ENCODE peak calls at places on chromosomes 13 and 19, in nine cellular contexts. One of them, this sample, is unnamed. For H3K4me1, the result is how much of the 10 kb centered on the place peaks cover.

GRCh38 chr19:35247526-35248309 is 1.1 kb upstream of the LSR start:
- DNase-seq in HCT116: peak
- DNase-seq in neural progenitor cell: peak
- DNase-seq in PC-3: peak
- DNase-seq in hepatocyte: peak
- DNase-seq in OCI-LY7: peak
- DNase-seq in MM.1S: peak
- DNase-seq in GM23338: peak
- DNase-seq in SK-N-SH: no peak
- DNase-seq in this sample: no peak

GRCh38 chr13:19567820-19568534 is 6.6 kb upstream of the TPTE2 start:
- DNase-seq in HCT116: no peak
- DNase-seq in neural progenitor cell: no peak
- DNase-seq in PC-3: no peak
- DNase-seq in hepatocyte: no peak
- DNase-seq in OCI-LY7: no peak
- DNase-seq in MM.1S: peak
- DNase-seq in GM23338: no peak
- DNase-seq in SK-N-SH: no peak
- DNase-seq in this sample: no peak

GRCh38 chr19:28358604-28359003 is 854.3 kb downstream of the UQCRFS1 start:
- DNase-seq in HCT116: no peak
- DNase-seq in neural progenitor cell: peak
- DNase-seq in PC-3: no peak
- DNase-seq in hepatocyte: no peak
- DNase-seq in OCI-LY7: no peak
- DNase-seq in MM.1S: no peak
- DNase-seq in GM23338: peak
- DNase-seq in SK-N-SH: no peak
- DNase-seq in this sample: no peak

GRCh38 chr13:39776439-39776838 is 121.0 kb downstream of the COG6 start:
- DNase-seq in HCT116: no peak
- DNase-seq in neural progenitor cell: no peak
- DNase-seq in PC-3: peak
- DNase-seq in hepatocyte: no peak
- DNase-seq in OCI-LY7: no peak
- DNase-seq in MM.1S: no peak
- DNase-seq in GM23338: no peak
- DNase-seq in SK-N-SH: no peak
- DNase-seq in this sample: peak

GRCh38 chr19:38266981-38267597 is 2.7 kb downstream of the SPINT2 start:
- DNase-seq in HCT116: peak
- DNase-seq in neural progenitor cell: no peak
- DNase-seq in PC-3: peak
- DNase-seq in hepatocyte: peak
- DNase-seq in OCI-LY7: no peak
- DNase-seq in MM.1S: no peak
- DNase-seq in GM23338: no peak
- DNase-seq in SK-N-SH: no peak
- DNase-seq in this sample: peak

GRCh38 chr19:18165794-18166544 is 7.6 kb upstream of the IFI30 start:
- DNase-seq in HCT116: no peak
- DNase-seq in neural progenitor cell: no peak
- DNase-seq in PC-3: no peak
- DNase-seq in hepatocyte: no peak
- DNase-seq in OCI-LY7: no peak
- DNase-seq in MM.1S: no peak
- DNase-seq in GM23338: no peak
- DNase-seq in SK-N-SH: peak
- DNase-seq in this sample: no peak

GRCh38 chr19:48680436-48681126 is 7.8 kb upstream of the NTN5 start:
- DNase-seq in HCT116: no peak
- DNase-seq in neural progenitor cell: no peak
- DNase-seq in PC-3: no peak
- DNase-seq in hepatocyte: no peak
- DNase-seq in OCI-LY7: no peak
- DNase-seq in MM.1S: no peak
- DNase-seq in GM23338: no peak
- DNase-seq in SK-N-SH: no peak
- DNase-seq in this sample: no peak

GRCh38 chr13:21436582-21436981 is 22.5 kb downstream of the ZDHHC20 start:
- DNase-seq in HCT116: no peak
- DNase-seq in neural progenitor cell: no peak
- DNase-seq in PC-3: no peak
- DNase-seq in hepatocyte: no peak
- DNase-seq in OCI-LY7: no peak
- DNase-seq in MM.1S: no peak
- DNase-seq in GM23338: no peak
- DNase-seq in SK-N-SH: no peak
- DNase-seq in this sample: no peak

GRCh38 chr19:35170359-35171061 is 16.0 kb downstream of the FXYD5 start:
- DNase-seq in HCT116: no peak
- DNase-seq in neural progenitor cell: no peak
- DNase-seq in PC-3: no peak
- DNase-seq in hepatocyte: no peak
- DNase-seq in OCI-LY7: no peak
- DNase-seq in MM.1S: no peak
- DNase-seq in GM23338: no peak
- DNase-seq in SK-N-SH: no peak
- DNase-seq in this sample: no peak

GRCh38 chr13:38463047-38463446 is 113.4 kb downstream of the UFM1 start:
- DNase-seq in HCT116: no peak
- DNase-seq in neural progenitor cell: no peak
- DNase-seq in PC-3: no peak
- DNase-seq in hepatocyte: no peak
- DNase-seq in OCI-LY7: no peak
- DNase-seq in MM.1S: no peak
- DNase-seq in GM23338: no peak
- DNase-seq in SK-N-SH: no peak
- DNase-seq in this sample: no peak

GRCh38 chr19:7998081-7998480 is 7.4 kb downstream of the ELAVL1 start:
- DNase-seq in HCT116: no peak
- DNase-seq in neural progenitor cell: no peak
- DNase-seq in PC-3: no peak
- DNase-seq in hepatocyte: no peak
- DNase-seq in OCI-LY7: no peak
- DNase-seq in MM.1S: no peak
- DNase-seq in GM23338: no peak
- DNase-seq in SK-N-SH: no peak
- DNase-seq in this sample: peak

GRCh38 chr19:3721131-3721899 is 13.1 kb downstream of the TJP3 start:
- DNase-seq in HCT116: peak
- DNase-seq in neural progenitor cell: peak
- DNase-seq in PC-3: peak
- DNase-seq in hepatocyte: peak
- DNase-seq in OCI-LY7: peak
- DNase-seq in MM.1S: peak
- DNase-seq in GM23338: peak
- DNase-seq in SK-N-SH: peak
- DNase-seq in this sample: peak

GRCh38 chr13:33340631-33341030 is 55.1 kb upstream of the STARD13 start:
- DNase-seq in HCT116: no peak
- DNase-seq in neural progenitor cell: no peak
- DNase-seq in PC-3: no peak
- DNase-seq in hepatocyte: no peak
- DNase-seq in OCI-LY7: no peak
- DNase-seq in MM.1S: no peak
- DNase-seq in GM23338: no peak
- DNase-seq in SK-N-SH: no peak
- DNase-seq in this sample: peak

GRCh38 chr19:19528721-19529490 is at the start of gene YJEFN3:
- DNase-seq in HCT116: no peak
- DNase-seq in neural progenitor cell: peak
- DNase-seq in PC-3: no peak
- DNase-seq in hepatocyte: no peak
- DNase-seq in OCI-LY7: no peak
- DNase-seq in MM.1S: no peak
- DNase-seq in GM23338: peak
- DNase-seq in SK-N-SH: peak
- DNase-seq in this sample: peak

GRCh38 chr19:35780717-35781116 is 5.4 kb downstream of the ARHGAP33 start:
- DNase-seq in HCT116: no peak
- DNase-seq in neural progenitor cell: no peak
- DNase-seq in PC-3: no peak
- DNase-seq in hepatocyte: no peak
- DNase-seq in OCI-LY7: no peak
- DNase-seq in MM.1S: no peak
- DNase-seq in GM23338: no peak
- DNase-seq in SK-N-SH: no peak
- DNase-seq in this sample: no peak

GRCh38 chr13:93723316-93723715 is 496.7 kb downstream of the GPC6 start:
- DNase-seq in HCT116: no peak
- DNase-seq in neural progenitor cell: no peak
- DNase-seq in PC-3: peak
- DNase-seq in hepatocyte: no peak
- DNase-seq in OCI-LY7: no peak
- DNase-seq in MM.1S: no peak
- DNase-seq in GM23338: no peak
- DNase-seq in SK-N-SH: no peak
- DNase-seq in this sample: peak

GRCh38 chr19:18091217-18091608 is 4.5 kb upstream of the IL12RB1 start:
- DNase-seq in HCT116: no peak
- DNase-seq in neural progenitor cell: no peak
- DNase-seq in PC-3: no peak
- DNase-seq in hepatocyte: no peak
- DNase-seq in OCI-LY7: peak
- DNase-seq in MM.1S: no peak
- DNase-seq in GM23338: no peak
- DNase-seq in SK-N-SH: no peak
- DNase-seq in this sample: no peak

GRCh38 chr13:113405481-113406300 is 41.8 kb upstream of the GRTP1 start:
- DNase-seq in HCT116: no peak
- DNase-seq in neural progenitor cell: no peak
- DNase-seq in PC-3: no peak
- DNase-seq in hepatocyte: no peak
- DNase-seq in OCI-LY7: no peak
- DNase-seq in MM.1S: no peak
- DNase-seq in GM23338: no peak
- DNase-seq in SK-N-SH: no peak
- DNase-seq in this sample: no peak

DNA sequence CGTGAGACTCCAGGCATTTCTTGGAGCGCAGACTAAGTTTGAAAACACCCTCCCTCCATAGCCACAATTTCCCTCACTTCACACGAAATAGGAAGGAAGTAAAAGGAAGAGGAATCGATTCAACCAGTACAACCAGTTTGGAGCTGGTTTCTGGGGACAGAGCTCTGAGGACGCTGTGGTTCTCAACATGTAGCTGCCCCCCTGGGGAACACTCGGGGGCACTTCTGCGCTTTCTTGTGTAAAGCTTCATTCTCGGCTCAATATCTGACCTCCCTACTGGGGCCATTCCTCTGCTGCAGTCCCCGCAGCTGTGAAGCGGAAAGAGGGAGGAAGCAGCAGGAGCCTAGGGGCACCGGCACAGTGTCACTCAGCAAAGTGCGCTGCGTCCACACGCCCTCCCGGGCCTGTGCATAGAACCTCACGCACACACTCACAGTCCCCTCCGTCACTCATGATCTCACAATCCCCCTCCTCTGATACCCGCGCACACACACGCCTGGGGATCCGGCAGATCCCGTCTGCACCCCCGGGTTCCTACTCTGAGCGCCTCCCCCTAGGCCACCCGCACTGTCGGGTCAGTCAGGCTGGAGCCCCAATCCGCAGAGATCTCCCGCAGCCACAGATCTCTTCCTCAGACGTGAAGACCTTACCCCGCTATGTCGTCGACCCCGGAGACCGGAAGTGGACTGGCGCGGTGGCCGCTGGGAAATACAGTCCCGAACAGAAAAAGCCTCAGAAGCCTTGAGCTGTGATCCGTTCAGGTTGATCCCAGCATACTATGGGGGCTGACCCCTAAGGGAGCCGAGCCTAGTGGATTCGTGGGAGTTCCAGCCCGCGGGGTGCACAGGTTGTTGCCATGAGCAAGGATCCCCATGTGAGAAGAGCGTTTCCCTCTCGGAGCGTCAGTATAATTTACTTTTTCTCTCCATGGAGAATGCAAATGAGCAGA is at the start of gene ZNF780A:
- DNase-seq in HCT116: peak
- DNase-seq in neural progenitor cell: peak
- DNase-seq in PC-3: peak
- DNase-seq in hepatocyte: peak
- DNase-seq in OCI-LY7: peak
- DNase-seq in MM.1S: peak
- DNase-seq in GM23338: peak
- DNase-seq in SK-N-SH: peak
- DNase-seq in this sample: peak
- TF ChIP-seq EZH2phosphoT487 in HCT116: no peak
- TF ChIP-seq EZH2phosphoT487 in neural progenitor cell: no peak
- TF ChIP-seq EZH2phosphoT487 in PC-3: no peak
- TF ChIP-seq EZH2phosphoT487 in hepatocyte: no peak
- TF ChIP-seq EZH2phosphoT487 in OCI-LY7: no peak
- TF ChIP-seq EZH2phosphoT487 in MM.1S: no peak
- TF ChIP-seq EZH2phosphoT487 in GM23338: no peak
- TF ChIP-seq EZH2phosphoT487 in SK-N-SH: no peak
- TF ChIP-seq EZH2phosphoT487 in this sample: no peak

DNA sequence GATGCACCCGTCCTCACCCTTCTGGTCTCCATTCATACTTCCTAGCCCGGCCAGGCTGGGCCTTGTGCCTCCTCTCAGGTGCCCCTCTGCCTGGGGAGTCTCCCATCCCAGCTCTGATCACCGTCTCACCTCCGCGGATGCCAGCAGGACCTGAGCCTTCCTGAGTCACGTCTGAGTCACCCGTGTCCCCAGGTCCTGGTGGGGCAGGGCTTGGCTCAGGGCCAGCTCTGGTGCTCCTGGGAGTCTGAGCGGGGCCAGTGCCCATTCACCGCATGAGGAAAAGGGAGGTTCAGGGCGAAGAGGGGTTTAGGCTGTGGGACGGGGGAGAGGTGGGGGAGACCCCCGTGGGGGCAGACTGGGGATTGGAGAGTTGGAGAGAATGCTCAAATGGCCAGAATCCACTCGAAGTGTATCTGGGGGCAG is 593 bp downstream of the ATP8B3 start:
- DNase-seq in HCT116: peak
- DNase-seq in neural progenitor cell: no peak
- DNase-seq in PC-3: peak
- DNase-seq in hepatocyte: peak
- DNase-seq in OCI-LY7: peak
- DNase-seq in MM.1S: no peak
- DNase-seq in GM23338: no peak
- DNase-seq in SK-N-SH: peak
- DNase-seq in this sample: peak
- H3K27ac ChIP-seq in HCT116: peak
- H3K27ac ChIP-seq in neural progenitor cell: no peak
- H3K27ac ChIP-seq in PC-3: peak
- H3K27ac ChIP-seq in hepatocyte: no peak
- H3K27ac ChIP-seq in OCI-LY7: no peak
- H3K27ac ChIP-seq in MM.1S: no peak
- H3K27ac ChIP-seq in GM23338: no peak
- H3K27ac ChIP-seq in SK-N-SH: peak
- H3K27ac ChIP-seq in this sample: no peak

GRCh38 chr19:1845642-1846041 is 2.6 kb downstream of the REXO1 start:
- DNase-seq in HCT116: no peak
- DNase-seq in neural progenitor cell: no peak
- DNase-seq in PC-3: no peak
- DNase-seq in hepatocyte: no peak
- DNase-seq in OCI-LY7: no peak
- DNase-seq in MM.1S: no peak
- DNase-seq in GM23338: no peak
- DNase-seq in SK-N-SH: no peak
- DNase-seq in this sample: no peak
- H3K4me1 ChIP-seq in HCT116: under half
- H3K4me1 ChIP-seq in neural progenitor cell: under half
- H3K4me1 ChIP-seq in PC-3: under half
- H3K4me1 ChIP-seq in hepatocyte: under half
- H3K4me1 ChIP-seq in OCI-LY7: under half
- H3K4me1 ChIP-seq in MM.1S: under half
- H3K4me1 ChIP-seq in GM23338: under half
- H3K4me1 ChIP-seq in SK-N-SH: under half
- H3K4me1 ChIP-seq in this sample: under half

GRCh38 chr13:61410669-61411297 is 4.9 kb downstream of the PCDH20 start:
- DNase-seq in HCT116: peak
- DNase-seq in neural progenitor cell: peak
- DNase-seq in PC-3: peak
- DNase-seq in hepatocyte: peak
- DNase-seq in OCI-LY7: peak
- DNase-seq in MM.1S: peak
- DNase-seq in GM23338: peak
- DNase-seq in SK-N-SH: peak
- DNase-seq in this sample: peak
- TF ChIP-seq EZH2phosphoT487 in HCT116: no peak
- TF ChIP-seq EZH2phosphoT487 in neural progenitor cell: no peak
- TF ChIP-seq EZH2phosphoT487 in PC-3: no peak
- TF ChIP-seq EZH2phosphoT487 in hepatocyte: no peak
- TF ChIP-seq EZH2phosphoT487 in OCI-LY7: no peak
- TF ChIP-seq EZH2phosphoT487 in MM.1S: no peak
- TF ChIP-seq EZH2phosphoT487 in GM23338: no peak
- TF ChIP-seq EZH2phosphoT487 in SK-N-SH: no peak
- TF ChIP-seq EZH2phosphoT487 in this sample: no peak